ENCODE peak calls at places on chromosomes 12 and 14, in ten cellular contexts. S, Q, E, F, C, O, H, T, R and G are unnamed samples.

GRCh38 chr12:180445-180844 is 33.5 kb downstream of the SLC6A12 start:
- DNase-seq in F (no peak), E (peak), H (no peak), O (peak), C (no peak), R (no peak), S (no peak), T (no peak), Q (peak), G (no peak)

GRCh38 chr12:95066091-95066855 is 7.1 kb downstream of the NR2C1 start:
- DNase-seq in S (no peak), C (no peak), O (no peak), Q (no peak), E (no peak), T (no peak), F (no peak), H (no peak), R (no peak), G (no peak)

GRCh38 chr12:31999692-32000091 is 40.5 kb downstream of the RESF1 start:
- DNase-seq in T (no peak), F (no peak), O (no peak), C (no peak), R (no peak), Q (no peak), E (no peak), S (no peak), H (no peak), G (no peak)

GRCh38 chr14:88848571-88848970 is 24.1 kb downstream of the TTC8 start:
- DNase-seq in S (no peak), H (no peak), F (no peak), Q (no peak), T (no peak), O (no peak), E (no peak), R (no peak), C (no peak), G (no peak)

GRCh38 chr12:132603240-132604107 is 6.9 kb downstream of the LRCOL1 start:
- DNase-seq in C (no peak), T (no peak), F (no peak), R (no peak), O (no peak), E (no peak), S (no peak), H (no peak), Q (no peak), G (no peak)

GRCh38 chr14:38208825-38209562 is 1.3 kb downstream of the SSTR1 start:
- DNase-seq in F (no peak), O (peak), Q (peak), H (peak), S (peak), T (no peak), R (peak), E (peak), C (peak), G (no peak)

GRCh38 chr14:24207104-24207543 is 1.6 kb downstream of the TSSK4 start:
- DNase-seq in F (no peak), H (no peak), S (no peak), C (no peak), E (no peak), O (no peak), Q (no peak), R (no peak), T (no peak), G (no peak)

GRCh38 chr12:53224897-53225634 is 6.9 kb downstream of the RARG start:
- DNase-seq in T (no peak), E (no peak), O (no peak), R (no peak), C (no peak), Q (no peak), F (no peak), H (peak), S (no peak), G (no peak)

GRCh38 chr14:88791629-88792571 is 853 bp downstream of the EML5 start:
- DNase-seq in C (no peak), R (peak), H (peak), O (peak), F (peak), Q (peak), T (no peak), E (peak), S (no peak), G (peak)

GRCh38 chr12:51349026-51349425 is 2.5 kb upstream of the CELA1 start:
- DNase-seq in T (no peak), R (no peak), O (no peak), H (no peak), S (no peak), E (no peak), C (no peak), F (no peak), Q (no peak), G (no peak)

GRCh38 chr14:23077962-23078361 is 17.0 kb downstream of the ACIN1 start:
- DNase-seq in O (no peak), R (no peak), H (no peak), T (no peak), Q (no peak), C (no peak), S (no peak), F (no peak), E (no peak), G (no peak)

GRCh38 chr14:61695695-61696527 is 598 bp downstream of the HIF1A start:
- DNase-seq in S (peak), R (peak), O (peak), Q (peak), C (peak), E (peak), F (peak), H (peak), T (peak), G (peak)

GRCh38 chr12:247271-247670 is 15.4 kb downstream of the SLC6A13 start:
- DNase-seq in O (no peak), C (no peak), E (no peak), S (no peak), T (no peak), F (no peak), H (no peak), Q (no peak), R (no peak), G (no peak)

GRCh38 chr12:8953773-8954402 is 4.4 kb upstream of the M6PR start:
- DNase-seq in H (no peak), C (no peak), Q (no peak), O (no peak), T (no peak), F (no peak), E (no peak), R (no peak), S (no peak), G (no peak)

GRCh38 chr14:79369359-79370332 is 841.7 kb downstream of the DIO2 start:
- DNase-seq in E (no peak), O (no peak), C (no peak), F (no peak), T (no peak), Q (no peak), R (no peak), S (no peak), H (no peak), G (no peak)

GRCh38 chr14:39841088-39841487 is 408.9 kb upstream of the FBXO33 start:
- DNase-seq in H (no peak), C (no peak), O (no peak), T (no peak), E (no peak), Q (no peak), F (no peak), R (no peak), S (no peak), G (no peak)

GRCh38 chr12:42957136-42957535 is 367.6 kb upstream of the PRICKLE1 start:
- DNase-seq in O (no peak), S (no peak), R (no peak), Q (no peak), C (no peak), E (peak), F (no peak), H (no peak), T (no peak), G (no peak)

GRCh38 chr12:109772622-109773321 is 59.1 kb downstream of the FAM222A start:
- DNase-seq in R (no peak), T (no peak), F (no peak), Q (no peak), C (peak), S (no peak), E (no peak), O (no peak), H (peak), G (no peak)

GRCh38 chr12:34305176-34305575 is 282.9 kb downstream of the ALG10 start:
- DNase-seq in T (no peak), E (no peak), R (no peak), H (no peak), O (no peak), C (no peak), Q (no peak), S (no peak), F (no peak), G (no peak)

GRCh38 chr12:11765817-11766794 is 116.6 kb downstream of the ETV6 start:
- DNase-seq in T (no peak), S (no peak), O (no peak), F (no peak), H (peak), Q (no peak), C (no peak), R (no peak), E (peak), G (no peak)

GRCh38 chr14:94066089-94066676 is 14.8 kb downstream of the DDX24 start:
- DNase-seq in H (peak), F (no peak), C (peak), Q (no peak), R (no peak), T (no peak), E (no peak), O (no peak), S (no peak), G (no peak)

GRCh38 chr12:126067930-126068329 is 1002.7 kb downstream of the AACS start:
- DNase-seq in F (no peak), O (no peak), Q (no peak), E (no peak), R (no peak), S (no peak), C (no peak), T (no peak), H (no peak), G (no peak)

GRCh38 chr12:123483602-123484273 is 25.8 kb downstream of the SNRNP35 start:
- DNase-seq in S (no peak), O (no peak), Q (no peak), E (no peak), F (no peak), T (peak), C (no peak), R (no peak), H (no peak), G (no peak)

GRCh38 chr14:65753061-65753460 is 340.5 kb downstream of the FUT8 start:
- DNase-seq in Q (no peak), E (no peak), O (no peak), C (no peak), F (no peak), H (no peak), S (no peak), T (no peak), R (no peak), G (no peak)

GRCh38 chr14:57212919-57213318 is 55.8 kb downstream of the EXOC5 start:
- DNase-seq in E (no peak), T (no peak), F (no peak), S (no peak), R (no peak), Q (no peak), C (no peak), H (no peak), O (no peak), G (no peak)

GRCh38 chr12:1206118-1206734 is 215.2 kb downstream of the ERC1 start:
- DNase-seq in Q (no peak), F (no peak), R (no peak), H (no peak), S (no peak), E (no peak), O (no peak), T (no peak), C (no peak), G (no peak)

GRCh38 chr12:25829192-25829591 is 129.3 kb upstream of the RASSF8 start:
- DNase-seq in O (no peak), T (no peak), E (no peak), C (peak), R (no peak), S (no peak), F (no peak), Q (peak), H (no peak), G (no peak)

GRCh38 chr12:116861331-116861730 is 19.9 kb downstream of the HRK start:
- DNase-seq in O (no peak), Q (peak), R (no peak), T (no peak), F (peak), H (peak), S (no peak), C (no peak), E (peak), G (no peak)

GRCh38 chr12:26853303-26854027 is 20.5 kb upstream of the ITPR2 start:
- DNase-seq in R (peak), E (peak), Q (peak), C (peak), O (peak), F (peak), H (peak), T (peak), S (peak), G (peak)

GRCh38 chr14:92217956-92218355 is 96.2 kb downstream of the CPSF2 start:
- DNase-seq in R (no peak), S (no peak), C (no peak), F (no peak), Q (no peak), H (no peak), O (no peak), T (no peak), E (no peak), G (no peak)

GRCh38 chr12:52007158-52007921 is 594 bp downstream of the TAMALIN start:
- DNase-seq in H (peak), S (no peak), O (peak), F (peak), R (no peak), E (no peak), T (peak), Q (peak), C (no peak), G (no peak)

GRCh38 chr12:118780939-118781338 is 200.4 kb upstream of the SRRM4 start:
- DNase-seq in O (no peak), R (no peak), T (no peak), E (no peak), C (no peak), H (no peak), Q (no peak), F (no peak), S (no peak), G (no peak)

GRCh38 chr14:73780391-73780790 is 66.2 kb upstream of the PNMA1 start:
- DNase-seq in T (no peak), F (no peak), R (no peak), E (no peak), C (no peak), S (no peak), H (peak), O (no peak), Q (no peak), G (no peak)

GRCh38 chr12:131852551-131853299 is 24.5 kb downstream of the MMP17 start:
- DNase-seq in F (no peak), R (no peak), E (no peak), O (no peak), H (peak), T (no peak), C (no peak), Q (no peak), S (no peak), G (no peak)